ENCODE peak calls at places on chromosomes 3 and 15, in eight cellular contexts. G is GM12865; Z is NCI-H1092 treated with DMSO at 0.1 percent for 48 hours; I is Panc1; E is retina; F is heart left ventricle; R is fibroblast of mammary gland; P is activated CD8-positive, alpha-beta memory T cell treated with anti-CD3 and anti-CD28 coated beads for 24 hours. A is an unnamed sample.

GRCh38 chr3:172673210-172673679 is 37.6 kb downstream of the NCEH1 start:
- DNase-seq in Z (peak; percentile 68), P (peak; percentile 69), E (no peak), I (peak; percentile 68), F (peak; percentile 75), G (peak; percentile 82), R (peak; percentile 84), A (peak; percentile 53)

GRCh38 chr3:42376397-42376798 is 34.0 kb downstream of the LYZL4 start:
- DNase-seq in E (no peak), F (peak; percentile 33), P (peak; percentile 71), G (no peak), I (no peak), Z (no peak), R (peak; percentile 95), A (peak; percentile 61)

GRCh38 chr3:111727843-111728565 is 131.1 kb upstream of the PHLDB2 start:
- DNase-seq in I (no peak), P (no peak), E (no peak), Z (no peak), R (no peak), F (no peak), G (no peak), A (no peak)

GRCh38 chr3:76965122-76965725 is 74.7 kb upstream of the ROBO2 start:
- DNase-seq in R (no peak), G (no peak), I (no peak), Z (no peak), F (no peak), E (no peak), P (no peak), A (no peak)

GRCh38 chr3:16910207-16910606 is 25.5 kb downstream of the PLCL2 start:
- DNase-seq in G (no peak), I (no peak), Z (no peak), P (no peak), F (no peak), R (no peak), E (no peak), A (no peak)

GRCh38 chr15:85840079-85840801 is 45.5 kb upstream of the KLHL25 start:
- DNase-seq in I (no peak), R (peak; percentile 54), Z (peak; percentile 34), P (peak; percentile 95), G (peak; percentile 80), E (peak; percentile 90), F (peak; percentile 83), A (peak; percentile 89)

GRCh38 chr15:88982304-88982945 is 69.2 kb upstream of the MFGE8 start:
- DNase-seq in I (no peak), P (no peak), G (peak; percentile 88), F (peak; percentile 92), E (no peak), R (peak; percentile 96), Z (no peak), A (peak; percentile 89)

GRCh38 chr3:129764090-129764489 is 129.4 kb downstream of the TMCC1 start:
- DNase-seq in R (no peak), Z (no peak), G (no peak), E (no peak), I (no peak), P (no peak), F (no peak), A (no peak)

GRCh38 chr15:82122754-82123400 is 77.1 kb upstream of the MEX3B start:
- DNase-seq in Z (no peak), I (peak; percentile 72), P (no peak), G (no peak), R (peak; percentile 98), E (no peak), F (no peak), A (peak; percentile 65)

GRCh38 chr3:5188419-5189405 is 1.2 kb downstream of the EDEM1 start:
- DNase-seq in F (no peak), R (peak; percentile 30), Z (no peak), I (no peak), P (peak; percentile 80), G (peak; percentile 69), E (peak; percentile 71), A (no peak)

GRCh38 chr15:58498821-58499580 is 67.2 kb downstream of the LIPC start:
- DNase-seq in Z (no peak), E (no peak), I (no peak), R (peak; percentile 89), G (no peak), F (no peak), P (no peak), A (no peak)

GRCh38 chr3:158261371-158261991 is 151.6 kb downstream of the RSRC1 start:
- DNase-seq in Z (no peak), I (no peak), G (no peak), R (peak; percentile 25), E (no peak), P (no peak), F (no peak), A (no peak)

GRCh38 chr3:48409291-48410201 is 20.3 kb downstream of the PLXNB1 start:
- DNase-seq in P (no peak), R (no peak), G (no peak), F (peak; percentile 20), Z (no peak), E (no peak), I (no peak), A (peak; percentile 71)

GRCh38 chr3:150216041-150216811 is 191.9 kb upstream of the TSC22D2 start:
- DNase-seq in G (no peak), I (no peak), R (peak; percentile 49), Z (peak; percentile 96), E (peak; percentile 63), P (no peak), F (peak; percentile 73), A (peak; percentile 85)

GRCh38 chr15:98900382-98900781 is 107.2 kb downstream of the PGPEP1L start:
- DNase-seq in F (no peak), Z (no peak), I (no peak), G (no peak), R (peak; percentile 59), P (no peak), E (no peak), A (no peak)

GRCh38 chr3:134037168-134037567 is 7.4 kb upstream of the SLCO2A1 start:
- DNase-seq in F (no peak), E (no peak), I (no peak), R (no peak), Z (no peak), G (no peak), P (peak; percentile 5), A (no peak)

GRCh38 chr15:49697121-49697520 is 76.3 kb downstream of the DTWD1 start:
- DNase-seq in P (no peak), I (no peak), G (no peak), Z (no peak), E (no peak), F (no peak), R (peak; percentile 65), A (no peak)

GRCh38 chr3:110059431-110059830 is 722.1 kb upstream of the DPPA4 start:
- DNase-seq in I (no peak), Z (no peak), E (no peak), G (no peak), F (no peak), R (no peak), P (no peak), A (no peak)

GRCh38 chr15:90201150-90201943 is at the start of gene SEMA4B:
- DNase-seq in R (peak; percentile 17), G (peak; percentile 79), E (peak; percentile 87), Z (peak; percentile 42), F (peak; percentile 85), I (no peak), P (peak; percentile 89), A (peak; percentile 88)

GRCh38 chr15:68431037-68431791 is 749 bp downstream of the ITGA11 start:
- DNase-seq in G (no peak), F (peak; percentile 65), P (peak; percentile 49), Z (no peak), R (no peak), I (no peak), E (peak; percentile 68), A (peak; percentile 80)

GRCh38 chr15:90598053-90598577 is 68.4 kb downstream of the CRTC3 start:
- DNase-seq in R (peak; percentile 33), F (peak; percentile 67), I (no peak), E (no peak), P (peak; percentile 66), G (peak; percentile 91), Z (no peak), A (no peak)

GRCh38 chr3:133367956-133368355 is 31.9 kb upstream of the BFSP2 start:
- DNase-seq in E (no peak), P (no peak), G (no peak), F (no peak), Z (no peak), I (no peak), R (no peak), A (no peak)